ENCODE peak calls at places on chromosomes 7 and 10, in six cellular contexts. One of them, this sample, is unnamed.

GRCh38 chr7:108452707-108453106 is 3.5 kb downstream of the NRCAM start:
- DNase-seq in Panc1: peak
- DNase-seq in neuronal stem cell: no peak
- DNase-seq in NCI-H2081: peak
- DNase-seq in substantia nigra: no peak
- DNase-seq in activated naive CD4-positive, alpha-beta T cell: no peak
- DNase-seq in this sample: no peak

GRCh38 chr7:125695631-125696030 is 766.0 kb upstream of the POT1 start:
- DNase-seq in activated naive CD4-positive, alpha-beta T cell: no peak
- DNase-seq in neuronal stem cell: no peak
- DNase-seq in substantia nigra: no peak
- DNase-seq in Panc1: no peak
- DNase-seq in NCI-H2081: peak
- DNase-seq in this sample: no peak

GRCh38 chr10:35336084-35336831 is at the start of gene CCNY:
- DNase-seq in NCI-H2081: peak
- DNase-seq in Panc1: no peak
- DNase-seq in activated naive CD4-positive, alpha-beta T cell: peak
- DNase-seq in neuronal stem cell: peak
- DNase-seq in substantia nigra: peak
- DNase-seq in this sample: no peak

GRCh38 chr7:50724526-50725520 is 57.9 kb downstream of the GRB10 start:
- DNase-seq in activated naive CD4-positive, alpha-beta T cell: no peak
- DNase-seq in neuronal stem cell: no peak
- DNase-seq in substantia nigra: no peak
- DNase-seq in Panc1: no peak
- DNase-seq in NCI-H2081: no peak
- DNase-seq in this sample: no peak

GRCh38 chr10:128150045-128150493 is 23.8 kb upstream of the MKI67 start:
- DNase-seq in Panc1: no peak
- DNase-seq in substantia nigra: peak
- DNase-seq in NCI-H2081: peak
- DNase-seq in activated naive CD4-positive, alpha-beta T cell: peak
- DNase-seq in neuronal stem cell: peak
- DNase-seq in this sample: no peak

GRCh38 chr10:24917493-24917892 is 34.9 kb downstream of the PRTFDC1 start:
- DNase-seq in activated naive CD4-positive, alpha-beta T cell: no peak
- DNase-seq in NCI-H2081: no peak
- DNase-seq in neuronal stem cell: no peak
- DNase-seq in Panc1: no peak
- DNase-seq in substantia nigra: no peak
- DNase-seq in this sample: no peak

GRCh38 chr7:7416031-7416968 is 119.4 kb downstream of the COL28A1 start:
- DNase-seq in Panc1: no peak
- DNase-seq in NCI-H2081: no peak
- DNase-seq in substantia nigra: no peak
- DNase-seq in neuronal stem cell: no peak
- DNase-seq in activated naive CD4-positive, alpha-beta T cell: no peak
- DNase-seq in this sample: no peak

GRCh38 chr7:64849924-64850499 is 53.1 kb upstream of the ZNF273 start:
- DNase-seq in Panc1: no peak
- DNase-seq in NCI-H2081: no peak
- DNase-seq in substantia nigra: no peak
- DNase-seq in neuronal stem cell: no peak
- DNase-seq in activated naive CD4-positive, alpha-beta T cell: no peak
- DNase-seq in this sample: no peak

GRCh38 chr7:32088336-32088975 is 18.2 kb upstream of the PDE1C start:
- DNase-seq in NCI-H2081: no peak
- DNase-seq in substantia nigra: no peak
- DNase-seq in activated naive CD4-positive, alpha-beta T cell: no peak
- DNase-seq in Panc1: no peak
- DNase-seq in neuronal stem cell: no peak
- DNase-seq in this sample: no peak

GRCh38 chr7:116876664-116877442 is 14.5 kb downstream of the CAPZA2 start:
- DNase-seq in substantia nigra: no peak
- DNase-seq in Panc1: no peak
- DNase-seq in activated naive CD4-positive, alpha-beta T cell: no peak
- DNase-seq in NCI-H2081: no peak
- DNase-seq in neuronal stem cell: no peak
- DNase-seq in this sample: no peak

GRCh38 chr10:9868499-9868898 is 1149.2 kb upstream of the CELF2 start:
- DNase-seq in activated naive CD4-positive, alpha-beta T cell: no peak
- DNase-seq in neuronal stem cell: no peak
- DNase-seq in substantia nigra: no peak
- DNase-seq in Panc1: no peak
- DNase-seq in NCI-H2081: no peak
- DNase-seq in this sample: no peak

GRCh38 chr7:151717415-151717814 is 159.5 kb downstream of the PRKAG2 start:
- DNase-seq in neuronal stem cell: no peak
- DNase-seq in NCI-H2081: no peak
- DNase-seq in substantia nigra: no peak
- DNase-seq in Panc1: no peak
- DNase-seq in activated naive CD4-positive, alpha-beta T cell: no peak
- DNase-seq in this sample: no peak

GRCh38 chr10:67256984-67257383 is 331.1 kb downstream of the LRRTM3 start:
- DNase-seq in activated naive CD4-positive, alpha-beta T cell: no peak
- DNase-seq in Panc1: no peak
- DNase-seq in substantia nigra: no peak
- DNase-seq in NCI-H2081: peak
- DNase-seq in neuronal stem cell: no peak
- DNase-seq in this sample: no peak

GRCh38 chr7:2537981-2538851 is 17.1 kb downstream of the BRAT1 start:
- DNase-seq in Panc1: no peak
- DNase-seq in neuronal stem cell: no peak
- DNase-seq in NCI-H2081: no peak
- DNase-seq in activated naive CD4-positive, alpha-beta T cell: no peak
- DNase-seq in substantia nigra: no peak
- DNase-seq in this sample: no peak

GRCh38 chr7:88153378-88153777 is 66.5 kb downstream of the SRI start:
- DNase-seq in neuronal stem cell: no peak
- DNase-seq in activated naive CD4-positive, alpha-beta T cell: no peak
- DNase-seq in NCI-H2081: no peak
- DNase-seq in Panc1: no peak
- DNase-seq in substantia nigra: no peak
- DNase-seq in this sample: no peak

GRCh38 chr10:102118867-102119266 is 1.3 kb downstream of the LDB1 start:
- DNase-seq in substantia nigra: peak
- DNase-seq in neuronal stem cell: no peak
- DNase-seq in Panc1: no peak
- DNase-seq in activated naive CD4-positive, alpha-beta T cell: no peak
- DNase-seq in NCI-H2081: no peak
- DNase-seq in this sample: no peak